ENCODE peak calls at places on chromosomes 5 and 9, in five cellular contexts. G is AG08396; Z is GM03348; L is HEK293T; T is activated CD8-positive, alpha-beta memory T cell treated with anti-CD3 and anti-CD28 coated beads, Interleukin-2, amount 50 U/mL, for 4 hours. C is an unnamed sample.

GRCh38 chr5:141778211-141778610 is 96.2 kb upstream of the ARAP3 start:
- DNase-seq in G (peak), Z (peak), L (peak), T (no peak), C (no peak)

GRCh38 chr9:128723352-128723865 is 518 bp downstream of the ZDHHC12 start:
- DNase-seq in G (no peak), Z (peak), L (no peak), T (no peak), C (peak)

GRCh38 chr9:37667706-37668672 is 17.2 kb downstream of the FRMPD1 start:
- DNase-seq in G (no peak), Z (no peak), L (peak), T (no peak), C (no peak)

GRCh38 chr9:20479419-20480155 is 142.7 kb downstream of the MLLT3 start:
- DNase-seq in G (no peak), Z (no peak), L (no peak), T (no peak), C (no peak)

GRCh38 chr5:170426149-170426767 is 37.1 kb upstream of the KCNMB1 start:
- DNase-seq in G (no peak), Z (no peak), L (no peak), T (no peak), C (no peak)

GRCh38 chr5:19496056-19496455 is 491.9 kb downstream of the CDH18 start:
- DNase-seq in G (no peak), Z (peak), L (no peak), T (no peak), C (no peak)

GRCh38 chr5:497871-498509 is 26.3 kb downstream of the SLC9A3 start:
- DNase-seq in G (no peak), Z (no peak), L (no peak), T (no peak), C (no peak)

GRCh38 chr5:994821-995220 is 13.8 kb upstream of the NKD2 start:
- DNase-seq in G (no peak), Z (no peak), L (no peak), T (no peak), C (no peak)

GRCh38 chr5:74104469-74104868 is 478.5 kb downstream of the ARHGEF28 start:
- DNase-seq in G (no peak), Z (no peak), L (no peak), T (no peak), C (no peak)

GRCh38 chr9:121636411-121636865 is 15.0 kb upstream of the DAB2IP start:
- DNase-seq in G (peak), Z (peak), L (no peak), T (no peak), C (no peak)

GRCh38 chr9:115000217-115000639 is 69.8 kb upstream of the TNFSF8 start:
- DNase-seq in G (no peak), Z (no peak), L (no peak), T (no peak), C (no peak)

GRCh38 chr5:103119067-103119764 is 722 bp downstream of the GIN1 start:
- DNase-seq in G (no peak), Z (no peak), L (no peak), T (no peak), C (peak)

GRCh38 chr5:138597660-138598400 is 22.6 kb upstream of the HSPA9 start:
- DNase-seq in G (no peak), Z (no peak), L (no peak), T (no peak), C (no peak)

GRCh38 chr5:172501708-172502379 is 47.5 kb upstream of the SH3PXD2B start:
- DNase-seq in G (no peak), Z (no peak), L (no peak), T (no peak), C (no peak)

GRCh38 chr9:72540348-72540873 is 19.0 kb downstream of the TMC1 start:
- DNase-seq in G (peak), Z (peak), L (no peak), T (no peak), C (peak)

GRCh38 chr9:127545196-127546124 is 66.6 kb upstream of the STXBP1 start:
- DNase-seq in G (no peak), Z (peak), L (no peak), T (no peak), C (no peak)

GRCh38 chr9:21294325-21294724 is 10.8 kb downstream of the IFNA5 start:
- DNase-seq in G (no peak), Z (no peak), L (peak), T (no peak), C (no peak)

GRCh38 chr5:125189451-125190051 is 443.1 kb upstream of the ZNF608 start:
- DNase-seq in G (no peak), Z (no peak), L (no peak), T (no peak), C (no peak)

GRCh38 chr5:96384353-96384752 is 48.7 kb downstream of the PCSK1 start:
- DNase-seq in G (peak), Z (peak), L (no peak), T (no peak), C (no peak)

GRCh38 chr9:115413766-115414382 is 295.9 kb upstream of the TNC start:
- DNase-seq in G (no peak), Z (no peak), L (no peak), T (no peak), C (no peak)

GRCh38 chr5:156815988-156816599 is 34.0 kb upstream of the PPP1R2B start:
- DNase-seq in G (peak), Z (peak), L (peak), T (no peak), C (peak)

GRCh38 chr9:88777498-88778312 is 213.6 kb upstream of the S1PR3 start:
- DNase-seq in G (no peak), Z (no peak), L (no peak), T (no peak), C (no peak)

GRCh38 chr5:111349429-111349828 is 125.2 kb downstream of the CAMK4 start:
- DNase-seq in G (no peak), Z (no peak), L (no peak), T (no peak), C (no peak)

GRCh38 chr9:107029146-107029545 is 166.2 kb downstream of the ZNF462 start:
- DNase-seq in G (no peak), Z (no peak), L (no peak), T (no peak), C (no peak)

GRCh38 chr5:147746986-147747385 is 35.5 kb downstream of the JAKMIP2 start:
- DNase-seq in G (no peak), Z (no peak), L (no peak), T (no peak), C (no peak)

GRCh38 chr5:10602031-10602806 is 38.3 kb downstream of the ANKRD33B start:
- DNase-seq in G (no peak), Z (no peak), L (no peak), T (no peak), C (peak)

C was measured in K562.